ENCODE peak calls at places on chromosomes 4 and X, in ten cellular contexts. One of them, this sample, is unnamed.

GRCh38 chr4:36360755-36361154 is 79.3 kb downstream of the DTHD1 start:
- DNase-seq in testis: no peak
- DNase-seq in GM12878: no peak
- DNase-seq in endothelial cell of umbilical vein: no peak
- DNase-seq in IMR-90: no peak
- DNase-seq in suprapubic skin: no peak
- DNase-seq in A549: no peak
- DNase-seq in body of pancreas: no peak
- DNase-seq in upper lobe of left lung: no peak
- DNase-seq in heart left ventricle: no peak
- DNase-seq in this sample: no peak

GRCh38 chr4:137968956-137969709 is 273.0 kb downstream of the SLC7A11 start:
- DNase-seq in testis: no peak
- DNase-seq in GM12878: no peak
- DNase-seq in endothelial cell of umbilical vein: no peak
- DNase-seq in IMR-90: peak
- DNase-seq in suprapubic skin: no peak
- DNase-seq in A549: no peak
- DNase-seq in body of pancreas: no peak
- DNase-seq in upper lobe of left lung: no peak
- DNase-seq in heart left ventricle: no peak
- DNase-seq in this sample: no peak

GRCh38 chr4:73869130-73870055 is at the start of gene CXCL1:
- DNase-seq in testis: peak
- DNase-seq in GM12878: no peak
- DNase-seq in endothelial cell of umbilical vein: peak
- DNase-seq in IMR-90: no peak
- DNase-seq in suprapubic skin: no peak
- DNase-seq in A549: peak
- DNase-seq in body of pancreas: peak
- DNase-seq in upper lobe of left lung: peak
- DNase-seq in heart left ventricle: peak
- DNase-seq in this sample: no peak

GRCh38 chr4:55248756-55249155 is 97.3 kb upstream of the SRD5A3 start:
- DNase-seq in testis: no peak
- DNase-seq in GM12878: no peak
- DNase-seq in endothelial cell of umbilical vein: no peak
- DNase-seq in IMR-90: peak
- DNase-seq in suprapubic skin: no peak
- DNase-seq in A549: no peak
- DNase-seq in body of pancreas: no peak
- DNase-seq in upper lobe of left lung: no peak
- DNase-seq in heart left ventricle: no peak
- DNase-seq in this sample: no peak

GRCh38 chr4:105306158-105306781 is 159.6 kb downstream of the TET2 start:
- DNase-seq in testis: no peak
- DNase-seq in GM12878: peak
- DNase-seq in endothelial cell of umbilical vein: no peak
- DNase-seq in IMR-90: no peak
- DNase-seq in suprapubic skin: no peak
- DNase-seq in A549: no peak
- DNase-seq in body of pancreas: no peak
- DNase-seq in upper lobe of left lung: no peak
- DNase-seq in heart left ventricle: no peak
- DNase-seq in this sample: no peak

GRCh38 chr4:56289934-56290333 is 97.4 kb downstream of the AASDH start:
- DNase-seq in testis: no peak
- DNase-seq in GM12878: no peak
- DNase-seq in endothelial cell of umbilical vein: no peak
- DNase-seq in IMR-90: no peak
- DNase-seq in suprapubic skin: no peak
- DNase-seq in A549: no peak
- DNase-seq in body of pancreas: no peak
- DNase-seq in upper lobe of left lung: no peak
- DNase-seq in heart left ventricle: no peak
- DNase-seq in this sample: no peak

GRCh38 chrX:54043696-54044125 is 562 bp downstream of the PHF8 start:
- DNase-seq in testis: no peak
- DNase-seq in GM12878: no peak
- DNase-seq in endothelial cell of umbilical vein: no peak
- DNase-seq in IMR-90: peak
- DNase-seq in suprapubic skin: no peak
- DNase-seq in A549: no peak
- DNase-seq in body of pancreas: peak
- DNase-seq in upper lobe of left lung: peak
- DNase-seq in heart left ventricle: peak
- DNase-seq in this sample: no peak

GRCh38 chr4:122898370-122899150 is 23.8 kb downstream of the NUDT6 start:
- DNase-seq in testis: no peak
- DNase-seq in GM12878: no peak
- DNase-seq in endothelial cell of umbilical vein: peak
- DNase-seq in IMR-90: peak
- DNase-seq in suprapubic skin: no peak
- DNase-seq in A549: peak
- DNase-seq in body of pancreas: no peak
- DNase-seq in upper lobe of left lung: no peak
- DNase-seq in heart left ventricle: no peak
- DNase-seq in this sample: no peak

GRCh38 chr4:676871-677235 is 2.5 kb downstream of the MYL5 start:
- DNase-seq in testis: no peak
- DNase-seq in GM12878: no peak
- DNase-seq in endothelial cell of umbilical vein: no peak
- DNase-seq in IMR-90: no peak
- DNase-seq in suprapubic skin: peak
- DNase-seq in A549: no peak
- DNase-seq in body of pancreas: no peak
- DNase-seq in upper lobe of left lung: peak
- DNase-seq in heart left ventricle: no peak
- DNase-seq in this sample: no peak

GRCh38 chrX:1661048-1661921 is 46.4 kb downstream of the ASMT start:
- DNase-seq in testis: peak
- DNase-seq in GM12878: peak
- DNase-seq in endothelial cell of umbilical vein: no peak
- DNase-seq in IMR-90: no peak
- DNase-seq in suprapubic skin: peak
- DNase-seq in A549: no peak
- DNase-seq in body of pancreas: no peak
- DNase-seq in upper lobe of left lung: no peak
- DNase-seq in heart left ventricle: peak
- DNase-seq in this sample: no peak

GRCh38 chrX:1657367-1658082 is 42.7 kb downstream of the ASMT start:
- DNase-seq in testis: peak
- DNase-seq in GM12878: peak
- DNase-seq in endothelial cell of umbilical vein: peak
- DNase-seq in IMR-90: no peak
- DNase-seq in suprapubic skin: no peak
- DNase-seq in A549: no peak
- DNase-seq in body of pancreas: no peak
- DNase-seq in upper lobe of left lung: peak
- DNase-seq in heart left ventricle: no peak
- DNase-seq in this sample: no peak

GRCh38 chrX:1659664-1660461 is 45.0 kb downstream of the ASMT start:
- DNase-seq in testis: no peak
- DNase-seq in GM12878: no peak
- DNase-seq in endothelial cell of umbilical vein: no peak
- DNase-seq in IMR-90: no peak
- DNase-seq in suprapubic skin: peak
- DNase-seq in A549: no peak
- DNase-seq in body of pancreas: no peak
- DNase-seq in upper lobe of left lung: peak
- DNase-seq in heart left ventricle: no peak
- DNase-seq in this sample: no peak

GRCh38 chrX:1656379-1656778 is 41.5 kb downstream of the ASMT start:
- DNase-seq in testis: no peak
- DNase-seq in GM12878: no peak
- DNase-seq in endothelial cell of umbilical vein: no peak
- DNase-seq in IMR-90: no peak
- DNase-seq in suprapubic skin: no peak
- DNase-seq in A549: no peak
- DNase-seq in body of pancreas: no peak
- DNase-seq in upper lobe of left lung: no peak
- DNase-seq in heart left ventricle: no peak
- DNase-seq in this sample: no peak

DNA sequence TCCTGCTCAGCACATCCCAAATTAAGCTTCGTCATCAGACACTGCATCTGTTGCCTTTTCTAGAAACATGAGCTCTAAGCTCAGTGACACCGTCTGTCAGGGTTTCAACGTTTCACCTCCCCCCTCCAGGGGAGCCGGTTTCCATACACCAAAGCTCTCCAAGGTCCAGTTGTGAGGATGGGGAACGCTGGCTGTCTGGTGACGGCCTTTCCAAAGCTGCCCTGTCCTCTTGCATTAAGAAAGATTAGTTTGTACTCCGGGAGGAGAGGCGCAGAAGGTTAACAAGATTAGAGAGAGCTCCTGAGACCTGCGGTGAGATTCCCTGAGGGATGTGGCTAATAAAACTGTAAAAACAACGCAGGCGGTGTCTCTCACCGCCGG is 43.2 kb downstream of the ASMT start:
- DNase-seq in testis: no peak
- DNase-seq in GM12878: no peak
- DNase-seq in endothelial cell of umbilical vein: no peak
- DNase-seq in IMR-90: no peak
- DNase-seq in suprapubic skin: no peak
- DNase-seq in A549: no peak
- DNase-seq in body of pancreas: no peak
- DNase-seq in upper lobe of left lung: no peak
- DNase-seq in heart left ventricle: no peak
- DNase-seq in this sample: no peak
- H3K27ac ChIP-seq in testis: no peak
- H3K27ac ChIP-seq in GM12878: peak
- H3K27ac ChIP-seq in endothelial cell of umbilical vein: peak
- H3K27ac ChIP-seq in IMR-90: no peak
- H3K27ac ChIP-seq in suprapubic skin: no peak
- H3K27ac ChIP-seq in A549: peak
- H3K27ac ChIP-seq in body of pancreas: no peak
- H3K27ac ChIP-seq in upper lobe of left lung: peak
- H3K27ac ChIP-seq in heart left ventricle: no peak
- H3K27ac ChIP-seq in this sample: no peak

DNA sequence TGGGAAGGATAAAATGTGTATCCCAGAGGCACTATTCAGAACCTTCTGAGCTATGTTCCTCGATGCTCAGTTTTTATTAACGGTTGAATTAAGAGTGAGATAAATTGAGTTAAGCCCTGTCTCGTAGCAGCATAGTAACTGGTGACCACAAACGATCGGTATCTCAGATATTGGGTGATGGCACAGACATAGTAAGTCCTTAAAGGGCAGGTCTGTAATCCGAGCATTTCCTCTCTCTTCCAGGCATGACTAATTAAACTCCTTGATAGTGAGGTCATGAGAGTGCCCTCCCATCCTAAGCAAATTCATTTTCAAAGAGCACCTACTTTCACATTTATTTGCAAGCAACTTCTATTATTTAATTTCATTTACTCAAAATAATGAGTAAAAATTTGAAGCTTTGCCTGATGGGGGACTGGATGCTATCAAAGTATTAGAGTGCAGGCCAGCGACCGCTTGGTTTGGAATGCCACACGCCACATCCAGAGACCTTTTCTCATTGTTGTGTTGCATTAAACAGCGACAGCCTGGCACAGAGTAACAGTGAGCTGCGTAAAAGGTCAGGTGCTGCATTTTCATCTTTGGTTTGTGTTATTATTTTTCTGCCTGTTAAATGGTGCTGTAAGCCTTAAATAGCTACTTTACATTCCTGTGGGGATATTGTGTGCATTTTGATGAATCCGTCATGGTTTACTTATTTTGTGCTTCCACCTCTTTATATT is 101.9 kb downstream of the PCDH7 start:
- DNase-seq in testis: no peak
- DNase-seq in GM12878: no peak
- DNase-seq in endothelial cell of umbilical vein: peak
- DNase-seq in IMR-90: peak
- DNase-seq in suprapubic skin: no peak
- DNase-seq in A549: no peak
- DNase-seq in body of pancreas: no peak
- DNase-seq in upper lobe of left lung: no peak
- DNase-seq in heart left ventricle: no peak
- DNase-seq in this sample: no peak
- TF ChIP-seq POLR2A in testis: no peak
- TF ChIP-seq POLR2A in GM12878: no peak
- TF ChIP-seq POLR2A in endothelial cell of umbilical vein: no peak
- TF ChIP-seq POLR2A in IMR-90: no peak
- TF ChIP-seq POLR2A in suprapubic skin: no peak
- TF ChIP-seq POLR2A in A549: no peak
- TF ChIP-seq POLR2A in body of pancreas: no peak
- TF ChIP-seq POLR2A in upper lobe of left lung: no peak
- TF ChIP-seq POLR2A in heart left ventricle: no peak
- TF ChIP-seq POLR2A in this sample: no peak

GRCh38 chr4:101191302-101192098 is 155.8 kb downstream of the PPP3CA start:
- DNase-seq in testis: peak
- DNase-seq in GM12878: no peak
- DNase-seq in endothelial cell of umbilical vein: peak
- DNase-seq in IMR-90: peak
- DNase-seq in suprapubic skin: no peak
- DNase-seq in A549: no peak
- DNase-seq in body of pancreas: peak
- DNase-seq in upper lobe of left lung: no peak
- DNase-seq in heart left ventricle: peak
- DNase-seq in this sample: no peak
- H3K27ac ChIP-seq in testis: peak
- H3K27ac ChIP-seq in GM12878: no peak
- H3K27ac ChIP-seq in endothelial cell of umbilical vein: peak
- H3K27ac ChIP-seq in IMR-90: peak
- H3K27ac ChIP-seq in suprapubic skin: peak
- H3K27ac ChIP-seq in A549: peak
- H3K27ac ChIP-seq in body of pancreas: peak
- H3K27ac ChIP-seq in upper lobe of left lung: peak
- H3K27ac ChIP-seq in heart left ventricle: peak
- H3K27ac ChIP-seq in this sample: peak

DNA sequence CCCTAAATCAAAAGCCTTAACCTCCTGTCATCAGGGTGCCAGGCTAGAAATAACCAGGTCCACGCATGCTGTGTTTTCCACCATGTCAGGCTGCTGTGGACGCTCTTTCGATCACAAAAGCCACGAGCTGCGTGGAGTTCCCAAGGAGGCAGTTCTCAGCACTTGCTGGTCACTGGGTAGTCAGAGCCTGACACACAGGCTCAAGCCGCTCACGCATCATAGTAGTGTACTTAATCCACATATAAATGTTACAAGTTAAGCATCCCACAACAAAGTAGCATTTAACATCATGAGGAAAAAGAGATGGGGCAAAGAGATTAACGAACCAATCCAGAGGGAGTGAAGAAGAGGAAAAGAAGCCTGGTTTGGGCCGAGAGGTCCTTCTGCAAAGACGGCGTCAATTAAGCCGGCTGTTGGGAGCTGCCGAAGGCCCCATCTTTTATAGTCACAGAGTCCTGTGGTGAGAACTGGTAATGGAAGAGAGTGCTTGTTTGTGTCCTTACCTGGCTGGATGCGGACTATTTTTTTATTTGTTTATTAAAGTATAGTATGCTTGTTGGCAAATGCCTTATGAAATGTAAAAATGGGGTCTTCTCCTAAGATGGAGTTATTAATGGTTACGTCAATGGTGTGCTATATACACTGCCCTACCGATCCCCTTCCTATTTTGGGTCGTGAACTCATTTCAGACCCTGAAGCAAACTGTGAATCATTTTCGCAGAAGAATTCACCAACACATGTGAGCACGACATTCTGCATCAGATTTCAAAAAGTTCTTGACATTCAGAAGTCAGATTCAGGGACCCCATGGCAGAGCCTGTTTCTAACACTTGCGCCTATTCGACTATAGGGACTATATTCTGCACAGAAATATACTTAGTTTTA is 675 bp downstream of the PRIMPOL start:
- DNase-seq in testis: peak
- DNase-seq in GM12878: no peak
- DNase-seq in endothelial cell of umbilical vein: peak
- DNase-seq in IMR-90: peak
- DNase-seq in suprapubic skin: no peak
- DNase-seq in A549: no peak
- DNase-seq in body of pancreas: peak
- DNase-seq in upper lobe of left lung: no peak
- DNase-seq in heart left ventricle: no peak
- DNase-seq in this sample: no peak
- TF ChIP-seq POLR2A in testis: no peak
- TF ChIP-seq POLR2A in GM12878: no peak
- TF ChIP-seq POLR2A in endothelial cell of umbilical vein: no peak
- TF ChIP-seq POLR2A in IMR-90: no peak
- TF ChIP-seq POLR2A in suprapubic skin: no peak
- TF ChIP-seq POLR2A in A549: no peak
- TF ChIP-seq POLR2A in body of pancreas: no peak
- TF ChIP-seq POLR2A in upper lobe of left lung: no peak
- TF ChIP-seq POLR2A in heart left ventricle: no peak
- TF ChIP-seq POLR2A in this sample: no peak